ENCODE peak calls at places on chromosomes 3 and 15, in four cellular contexts. B is left lung, G is epithelial cell of esophagus, L is WERI-Rb-1. Q is an unnamed sample.

GRCh38 chr3:118942651-118943050 is 92.0 kb downstream of the IGSF11 start:
- DNase-seq in B (no peak), L (no peak), G (no peak), Q (no peak)

GRCh38 chr3:38565339-38566214 is 69.4 kb downstream of the EXOG start:
- DNase-seq in G (no peak), B (peak; percentile 50), L (no peak), Q (no peak)

GRCh38 chr3:153614563-153614962 is 452.5 kb downstream of the RAP2B start:
- DNase-seq in B (no peak), L (no peak), G (peak; percentile 98), Q (peak; percentile 96)

GRCh38 chr15:75455982-75456531 is 4.6 kb upstream of the SIN3A start:
- DNase-seq in B (peak; percentile 84), L (no peak), G (peak; percentile 84), Q (no peak)

GRCh38 chr3:111531446-111531845 is 10.6 kb upstream of the CD96 start:
- DNase-seq in B (no peak), G (peak; percentile 33), L (no peak), Q (no peak)

GRCh38 chr3:73605388-73605787 is 19.4 kb downstream of the PDZRN3 start:
- DNase-seq in L (no peak), B (no peak), G (peak; percentile 30), Q (no peak)

GRCh38 chr3:46393554-46394434 is 13.1 kb downstream of the CCR5AS start:
- DNase-seq in B (no peak), G (peak; percentile 51), L (no peak), Q (peak; percentile 47)

GRCh38 chr3:52649461-52650210 is 36.1 kb downstream of the PBRM1 start:
- DNase-seq in L (no peak), B (no peak), G (peak; percentile 26), Q (no peak)

GRCh38 chr3:156680243-156680930 is 6.0 kb downstream of the TIPARP start:
- DNase-seq in G (no peak), L (peak; percentile 31), B (no peak), Q (no peak)

GRCh38 chr15:85582076-85582718 is 201.8 kb downstream of the AKAP13 start:
- DNase-seq in G (peak; percentile 44), L (no peak), B (no peak), Q (no peak)

GRCh38 chr15:73914145-73914544 is 12.1 kb upstream of the LOXL1 start:
- DNase-seq in L (no peak), G (no peak), B (no peak), Q (no peak)

GRCh38 chr3:185363662-185364203 is 797 bp downstream of the MAP3K13 start:
- DNase-seq in L (no peak), B (no peak), G (no peak), Q (peak; percentile 38)

GRCh38 chr3:35305406-35305805 is 333.9 kb upstream of the ARPP21 start:
- DNase-seq in B (no peak), G (no peak), L (no peak), Q (no peak)

GRCh38 chr3:12139111-12139511 is 19.6 kb downstream of the TIMP4 start:
- DNase-seq in G (peak; percentile 47), L (peak; percentile 41), B (no peak), Q (peak; percentile 68)

GRCh38 chr3:145272684-145273083 is 888.3 kb downstream of the PLOD2 start:
- DNase-seq in B (no peak), G (no peak), L (no peak), Q (no peak)

GRCh38 chr3:120092444-120092843 is 1.8 kb downstream of the GSK3B start:
- DNase-seq in B (no peak), G (no peak), L (no peak), Q (no peak)

GRCh38 chr15:52162876-52163275 is 28.3 kb downstream of the GNB5 start:
- DNase-seq in G (no peak), L (no peak), B (no peak), Q (no peak)

GRCh38 chr15:96827981-96828380 is 497.5 kb downstream of the NR2F2 start:
- DNase-seq in G (no peak), B (no peak), L (no peak), Q (no peak)

GRCh38 chr3:127351350-127351749 is 63.5 kb upstream of the PRR20G start:
- DNase-seq in G (no peak), B (no peak), L (no peak), Q (no peak)

GRCh38 chr15:95327661-95328060 is 1002.8 kb upstream of the NR2F2 start:
- DNase-seq in B (no peak), L (no peak), G (no peak), Q (no peak)

GRCh38 chr15:96766387-96766786 is 435.9 kb downstream of the NR2F2 start:
- DNase-seq in L (no peak), G (no peak), B (no peak), Q (no peak)

GRCh38 chr3:127035672-127036071 is 52.8 kb downstream of the PLXNA1 start:
- DNase-seq in G (peak; percentile 95), B (peak; percentile 91), L (no peak), Q (peak; percentile 96)

GRCh38 chr3:172595648-172596393 is 72.6 kb upstream of the TNFSF10 start:
- DNase-seq in G (peak; percentile 80), L (peak; percentile 24), B (no peak), Q (peak; percentile 80)

GRCh38 chr15:90035095-90035834 is 34.1 kb downstream of the ZNF710 start:
- DNase-seq in L (no peak), B (peak; percentile 90), G (peak; percentile 79), Q (peak; percentile 88)

GRCh38 chr15:88625943-88626741 is 5.0 kb downstream of the AEN start:
- DNase-seq in L (no peak), G (no peak), B (no peak), Q (no peak)

GRCh38 chr3:134327594-134327975 is 46.7 kb downstream of the AMOTL2 start:
- DNase-seq in L (peak; percentile 1), B (no peak), G (peak; percentile 97), Q (peak; percentile 98)

GRCh38 chr3:50388021-50388719 is 28.8 kb upstream of the TMEM115 start:
- DNase-seq in G (peak; percentile 11), B (no peak), L (peak; percentile 81), Q (no peak)

GRCh38 chr15:96366526-96366877 is 36.0 kb downstream of the NR2F2 start:
- DNase-seq in B (peak; percentile 69), L (no peak), G (no peak), Q (no peak)

GRCh38 chr15:92411256-92411655 is 17.6 kb downstream of the ST8SIA2 start:
- DNase-seq in L (no peak), B (no peak), G (no peak), Q (no peak)

GRCh38 chr3:127652246-127652995 is 20.3 kb upstream of the ABTB1 start:
- DNase-seq in L (peak; percentile 63), G (peak; percentile 53), B (no peak), Q (peak; percentile 63)

GRCh38 chr3:143596957-143597642 is 251.2 kb downstream of the SLC9A9 start:
- DNase-seq in G (peak; percentile 10), B (no peak), L (no peak), Q (no peak)

GRCh38 chr3:18159681-18160080 is 265.5 kb downstream of the SATB1 start:
- DNase-seq in B (no peak), G (no peak), L (no peak), Q (no peak)
- TF ChIP-seq CTCF in B (no peak), G (no peak), L (no peak), Q (no peak)

GRCh38 chr3:54432975-54433374 is 310.6 kb downstream of the CACNA2D3 start:
- DNase-seq in L (no peak), B (no peak), G (no peak), Q (no peak)

GRCh38 chr3:54434761-54435160 is 312.4 kb downstream of the CACNA2D3 start:
- DNase-seq in G (no peak), B (no peak), L (peak; percentile 82), Q (no peak)

GRCh38 chr3:54427951-54428871 is 305.9 kb downstream of the CACNA2D3 start:
- DNase-seq in L (peak; percentile 66), G (peak; percentile 70), B (no peak), Q (peak; percentile 62)

DNA sequence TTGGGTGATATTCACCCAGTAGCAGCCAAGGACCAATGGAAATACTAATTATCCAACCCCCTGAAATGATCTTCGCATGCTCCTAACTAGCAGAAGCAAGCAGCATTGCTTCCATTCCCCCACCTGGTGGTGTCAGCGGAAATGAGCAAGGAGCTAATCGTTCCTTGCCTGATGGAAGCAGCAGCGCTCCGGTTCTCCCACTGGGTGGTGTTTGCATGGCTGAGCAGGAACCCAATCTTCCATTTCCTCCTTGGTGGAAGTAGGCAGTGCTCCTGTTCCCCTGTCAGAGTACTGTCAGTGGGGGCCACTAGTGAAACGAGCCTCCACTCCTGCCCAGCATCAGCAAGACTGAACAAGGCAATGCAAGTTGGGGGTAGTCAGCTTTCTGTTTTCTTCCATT is 311.5 kb downstream of the CACNA2D3 start:
- DNase-seq in B (no peak), L (peak; percentile 92), G (no peak), Q (peak; percentile 34)
- TF ChIP-seq CTCF in B (no peak), L (peak; percentile 94), G (no peak), Q (no peak)

GRCh38 chr3:49172616-49173041 is 1.2 kb downstream of the KLHDC8B start:
- DNase-seq in L (no peak), G (no peak), B (no peak), Q (no peak)

GRCh38 chr3:49173116-49173791 is 1.9 kb downstream of the KLHDC8B start:
- DNase-seq in L (peak; percentile 70), B (no peak), G (no peak), Q (no peak)

GRCh38 chr3:49171775-49172500 is 540 bp downstream of the KLHDC8B start:
- DNase-seq in L (no peak), G (no peak), B (no peak), Q (no peak)

GRCh38 chr3:49170744-49171118 is 667 bp upstream of the KLHDC8B start:
- DNase-seq in B (no peak), G (no peak), L (no peak), Q (no peak)

GRCh38 chr3:49171119-49171774 is at the start of gene KLHDC8B:
- DNase-seq in B (peak; percentile 97), L (peak; percentile 91), G (peak; percentile 77), Q (peak; percentile 82)
- TF ChIP-seq CTCF in B (peak; percentile 98), L (peak; percentile 88), G (peak; percentile 84), Q (peak; percentile 95)

GRCh38 chr3:30305021-30305420 is 301.4 kb upstream of the TGFBR2 start:
- DNase-seq in L (no peak), G (no peak), B (no peak), Q (no peak)
- TF ChIP-seq CTCF in L (no peak), G (no peak), B (no peak), Q (no peak)

GRCh38 chr3:150370129-150370602 is 37.9 kb upstream of the TSC22D2 start:
- DNase-seq in B (no peak), L (no peak), G (peak; percentile 98), Q (peak; percentile 95)
- TF ChIP-seq CTCF in B (no peak), L (no peak), G (peak; percentile 31), Q (no peak)